ENCODE peak calls at places on chromosomes 5 and 9, in eight cellular contexts. X, L, J, A, C, O, G and M are unnamed samples.

GRCh38 chr9:86807577-86807976 is 139.7 kb downstream of the GAS1 start:
- DNase-seq in C (no peak), X (no peak), L (peak), G (peak), O (no peak), A (no peak), J (peak), M (peak)

GRCh38 chr5:151718653-151719052 is 31.9 kb upstream of the SPARC start:
- DNase-seq in G (peak), A (no peak), C (no peak), X (no peak), O (no peak), L (peak), J (peak), M (peak)

GRCh38 chr5:114185274-114185673 is 176.6 kb upstream of the KCNN2 start:
- DNase-seq in J (peak), X (no peak), C (peak), L (no peak), A (peak), G (peak), O (no peak), M (peak)

GRCh38 chr5:72572236-72572765 is 65.1 kb upstream of the ZNF366 start:
- DNase-seq in G (no peak), A (no peak), X (no peak), L (no peak), C (no peak), O (no peak), J (no peak), M (no peak)

GRCh38 chr5:142930395-142930794 is 160.2 kb downstream of the ARHGAP26 start:
- DNase-seq in O (no peak), C (no peak), L (no peak), X (no peak), G (no peak), A (no peak), J (no peak), M (no peak)

GRCh38 chr9:86405926-86406325 is 51.7 kb upstream of the TUT7 start:
- DNase-seq in A (no peak), O (no peak), L (peak), C (no peak), X (no peak), J (peak), G (peak), M (peak)

GRCh38 chr5:140228364-140228837 is 53.4 kb downstream of the CYSTM1 start:
- DNase-seq in G (no peak), A (peak), C (no peak), L (no peak), J (no peak), X (no peak), O (no peak), M (no peak)

GRCh38 chr5:131845828-131846227 is 49.0 kb upstream of the FNIP1 start:
- DNase-seq in L (no peak), G (no peak), C (no peak), A (no peak), X (no peak), O (no peak), J (no peak), M (no peak)

GRCh38 chr5:171600736-171601265 is 181.4 kb downstream of the FGF18 start:
- DNase-seq in O (no peak), G (peak), C (peak), A (peak), X (no peak), L (peak), J (peak), M (no peak)

GRCh38 chr9:26502311-26502710 is 390.3 kb downstream of the CAAP1 start:
- DNase-seq in O (no peak), X (no peak), J (no peak), G (no peak), A (no peak), C (no peak), L (no peak), M (no peak)

GRCh38 chr5:67215592-67216471 is 19.2 kb upstream of the CD180 start:
- DNase-seq in C (peak), G (peak), L (peak), X (peak), O (peak), A (peak), J (peak), M (peak)

DNA sequence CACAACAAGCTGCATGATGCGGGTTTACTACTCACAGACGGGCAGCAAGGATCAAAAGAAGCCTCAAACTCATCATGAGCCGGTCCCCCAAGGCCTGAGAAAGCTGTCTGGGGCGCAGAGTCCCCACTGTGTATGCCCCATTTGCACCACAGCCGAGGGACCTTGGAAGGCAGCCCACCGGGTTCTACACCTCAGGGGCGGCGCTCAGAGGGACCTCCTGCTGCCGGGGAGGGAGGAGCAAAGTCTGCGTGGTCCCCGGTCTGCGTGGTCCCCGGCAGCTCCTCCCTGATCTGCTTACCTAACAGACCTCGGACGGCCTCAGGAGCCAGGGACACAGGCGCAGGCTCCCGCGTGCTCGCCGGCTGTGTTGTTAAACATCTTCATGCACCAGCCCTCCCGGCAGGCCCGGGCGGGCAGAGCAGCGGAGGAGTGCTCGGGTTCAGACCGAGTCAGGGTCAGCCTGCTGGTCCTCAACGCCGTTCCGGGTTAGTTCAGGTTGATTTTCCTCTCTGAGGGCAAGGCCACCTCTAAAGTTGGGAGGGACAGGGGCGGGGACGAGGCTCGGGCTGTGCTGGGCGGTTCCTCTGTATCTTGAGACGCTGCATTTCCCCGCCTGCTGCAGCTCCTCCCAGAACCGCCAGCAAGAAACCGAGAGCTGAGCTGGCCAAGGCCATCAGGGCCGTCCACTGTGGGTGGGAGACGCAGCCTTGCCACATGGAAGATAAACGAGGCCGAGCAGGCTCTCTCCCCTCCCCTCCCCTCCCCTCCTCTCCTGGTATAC is 74.6 kb downstream of the MRPL36 start:
- DNase-seq in A (no peak), L (peak), X (no peak), J (peak), O (peak), C (peak), G (peak), M (peak)
- H3K4me3 ChIP-seq in A (no peak), L (no peak), X (no peak), J (no peak), O (no peak), C (peak), G (no peak), M (no peak)

GRCh38 chr5:127076730-127077129 is 3.4 kb upstream of the C5orf63 start:
- DNase-seq in C (no peak), A (peak), O (no peak), L (peak), G (peak), J (peak), X (no peak), M (peak)

GRCh38 chr5:127077346-127077745 is 4.0 kb upstream of the C5orf63 start:
- DNase-seq in X (no peak), J (no peak), O (no peak), C (no peak), L (no peak), G (no peak), A (no peak), M (peak)

GRCh38 chr5:127070243-127070642 is 3.1 kb downstream of the C5orf63 start:
- DNase-seq in J (peak), O (no peak), C (no peak), A (no peak), G (no peak), L (no peak), X (no peak), M (no peak)

GRCh38 chr5:127074466-127074865 is 1.2 kb upstream of the C5orf63 start:
- DNase-seq in A (no peak), O (no peak), J (no peak), L (peak), X (no peak), G (no peak), C (no peak), M (peak)

GRCh38 chr5:127072861-127073846 is at the start of gene C5orf63:
- DNase-seq in L (peak), O (peak), X (peak), A (peak), C (peak), J (peak), G (peak), M (peak)
- H3K4me3 ChIP-seq in L (peak), O (peak), X (peak), A (peak), C (peak), J (peak), G (peak), M (peak)

GRCh38 chr5:5270958-5271605 is 131.0 kb downstream of the ADAMTS16 start:
- DNase-seq in G (peak), O (no peak), L (peak), J (peak), C (peak), X (peak), A (peak), M (peak)
- H3K4me3 ChIP-seq in G (no peak), O (no peak), L (no peak), J (peak), C (peak), X (no peak), A (no peak), M (peak)

GRCh38 chr9:63817622-63818518 is 1467.1 kb downstream of the FOXD4L5 start:
- DNase-seq in C (peak), O (peak), L (peak), X (peak), J (peak), G (no peak), A (peak), M (no peak)
- H3K4me3 ChIP-seq in C (peak), O (peak), L (no peak), X (peak), J (peak), G (peak), A (no peak), M (peak)

DNA sequence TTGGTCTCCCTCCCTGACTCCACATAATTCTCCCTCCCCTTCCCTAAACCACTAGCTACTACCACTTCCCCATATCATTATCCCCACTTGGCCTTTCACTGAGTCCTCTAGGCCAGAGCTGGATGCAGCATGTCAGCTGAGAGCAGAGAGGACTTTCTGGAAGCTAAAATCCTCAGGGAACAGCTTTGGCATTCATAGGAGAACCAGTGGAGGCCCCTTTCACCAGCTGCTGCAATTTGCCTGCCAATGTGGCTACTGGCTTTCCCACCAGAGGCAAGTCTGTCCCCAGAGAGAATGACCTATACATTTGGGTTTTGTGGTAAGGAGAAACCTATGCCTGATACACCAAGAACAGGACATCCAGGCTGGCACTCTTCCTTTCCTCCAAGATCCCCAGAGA is 14.4 kb downstream of the FAM219A start:
- DNase-seq in C (no peak), O (no peak), X (no peak), L (no peak), J (no peak), G (no peak), A (no peak), M (no peak)
- H3K4me3 ChIP-seq in C (no peak), O (no peak), X (no peak), L (no peak), J (no peak), G (no peak), A (no peak), M (no peak)

GRCh38 chr5:80077317-80077716 is 42.2 kb downstream of the THBS4 start:
- DNase-seq in A (no peak), O (no peak), G (no peak), X (no peak), L (no peak), J (no peak), C (no peak), M (no peak)

GRCh38 chr5:80082221-80082620 is 47.1 kb downstream of the THBS4 start:
- DNase-seq in X (no peak), C (no peak), J (no peak), G (no peak), A (no peak), O (no peak), L (no peak), M (no peak)

GRCh38 chr5:80078921-80079320 is 43.8 kb downstream of the THBS4 start:
- DNase-seq in A (no peak), X (no peak), C (no peak), L (no peak), J (no peak), G (no peak), O (no peak), M (no peak)

GRCh38 chr5:80082731-80083114 is 47.6 kb downstream of the THBS4 start:
- DNase-seq in J (peak), A (peak), C (peak), G (peak), O (peak), L (peak), X (peak), M (peak)

GRCh38 chr5:80083115-80083890 is 48.2 kb downstream of the THBS4 start:
- DNase-seq in X (no peak), A (no peak), J (peak), L (peak), O (peak), C (no peak), G (peak), M (peak)
- H3K4me3 ChIP-seq in X (peak), A (peak), J (no peak), L (no peak), O (no peak), C (peak), G (peak), M (peak)

DNA sequence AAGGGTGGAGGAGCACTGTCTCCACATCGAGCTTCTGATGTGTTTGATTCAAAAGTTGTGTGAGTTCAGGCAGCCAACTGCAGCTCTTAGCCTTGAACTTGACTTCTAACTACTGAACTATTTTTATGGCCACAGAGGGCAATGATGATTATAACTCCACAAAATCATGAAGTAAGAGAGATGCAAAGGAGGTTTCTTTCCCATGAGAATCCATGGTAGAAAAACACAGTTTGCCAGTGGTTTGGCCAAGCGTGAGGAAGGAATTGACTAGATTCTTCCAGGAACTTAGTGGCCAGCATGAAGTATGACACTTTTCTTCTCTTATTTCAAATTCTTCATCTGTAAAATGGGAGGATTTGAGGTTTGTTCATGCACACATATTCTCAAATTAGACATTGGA is 43.2 kb downstream of the PAPPA start:
- DNase-seq in A (no peak), J (no peak), O (no peak), G (peak), L (no peak), C (no peak), X (no peak), M (no peak)
- H3K4me3 ChIP-seq in A (no peak), J (no peak), O (no peak), G (no peak), L (no peak), C (no peak), X (no peak), M (no peak)

DNA sequence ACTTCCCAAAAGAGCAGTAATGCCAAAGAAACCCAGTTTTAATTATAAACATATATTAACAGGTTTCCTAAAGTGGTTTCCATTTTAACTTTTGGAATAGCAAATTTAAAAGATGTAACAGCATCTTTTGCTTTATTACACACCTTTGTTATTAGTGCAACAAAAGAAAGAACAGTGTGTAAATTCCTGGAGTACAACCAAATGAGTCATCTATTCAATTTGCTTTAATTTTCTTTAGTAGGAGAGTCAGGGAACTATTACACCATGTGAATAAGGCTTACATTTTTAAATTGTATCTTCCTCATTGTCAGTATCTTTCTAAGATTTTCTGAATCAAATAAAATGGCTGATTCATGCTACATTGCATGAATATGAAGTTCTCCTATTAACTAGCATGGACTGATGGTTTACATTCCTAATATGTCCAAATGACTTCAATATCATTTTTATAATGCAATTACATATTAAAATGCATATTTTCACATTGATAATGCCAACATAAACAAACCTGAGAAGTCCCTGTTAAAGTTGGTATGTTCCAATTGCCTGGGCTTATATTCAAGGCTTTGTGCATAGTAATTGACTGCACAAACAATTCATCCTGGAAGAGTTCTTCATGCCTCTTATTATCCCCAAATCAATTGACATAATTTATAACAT is 22.5 kb downstream of the EDIL3 start:
- DNase-seq in G (no peak), A (no peak), O (no peak), C (no peak), L (peak), J (no peak), X (no peak), M (no peak)
- H3K4me3 ChIP-seq in G (no peak), A (no peak), O (no peak), C (no peak), L (no peak), J (no peak), X (no peak), M (no peak)

DNA sequence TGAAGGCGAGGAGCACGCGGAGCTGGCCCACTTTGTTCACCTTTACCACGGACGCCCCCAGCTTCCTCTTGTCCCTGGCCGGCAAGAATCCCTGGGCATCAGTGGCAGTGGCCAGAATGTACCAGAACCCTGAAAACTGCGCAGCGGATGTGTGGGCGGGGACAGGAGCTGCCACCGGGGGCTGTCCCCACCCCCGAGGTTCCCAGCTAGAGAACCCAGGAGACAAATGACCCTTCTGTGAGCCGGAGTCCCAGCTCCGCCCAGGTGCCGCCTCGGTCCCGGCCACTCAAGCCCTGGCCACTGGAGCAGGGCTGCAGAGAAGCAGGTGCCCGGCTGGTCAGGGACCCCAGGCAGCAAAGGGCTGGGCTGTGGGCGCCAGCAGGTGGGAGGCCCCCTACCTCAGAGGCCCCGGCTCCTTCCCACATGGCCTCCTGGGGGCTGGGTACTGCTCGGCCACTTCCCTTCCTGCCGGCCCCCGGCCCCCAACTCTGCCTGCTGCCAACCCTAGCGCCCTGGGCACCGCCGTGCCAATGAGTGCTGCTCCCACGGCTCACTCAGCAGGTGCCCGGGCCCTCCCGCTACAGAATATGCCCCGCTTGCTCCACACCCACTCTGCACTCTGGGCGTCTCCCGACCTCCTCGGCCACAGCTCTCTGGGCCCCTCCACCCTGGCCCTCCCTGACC is 713 bp downstream of the LCN10 start:
- DNase-seq in G (no peak), O (no peak), L (no peak), A (peak), J (no peak), C (no peak), X (peak), M (no peak)
- H3K4me3 ChIP-seq in G (no peak), O (no peak), L (no peak), A (no peak), J (no peak), C (peak), X (peak), M (no peak)

GRCh38 chr5:167061695-167062094 is 1229.8 kb upstream of the WWC1 start:
- DNase-seq in A (no peak), O (no peak), X (no peak), L (no peak), J (no peak), C (no peak), G (no peak), M (no peak)
- H3K4me3 ChIP-seq in A (no peak), O (no peak), X (no peak), L (no peak), J (no peak), C (no peak), G (no peak), M (no peak)